ENCODE peak calls at places on chromosomes 4 and X, in six cellular contexts. H is HCT116, F is thyroid gland, G is heart left ventricle, N is ovary, A is left ventricle myocardium inferior. V is an unnamed sample.
A peak's percentile ranks its signal among the peaks of the same experiment; 100 is the strongest.

GRCh38 chr4:141645611-141646340 is 9.4 kb downstream of the IL15 start:
- DNase-seq in A (no peak), G (no peak), N (no peak), F (peak; percentile 5), H (no peak), V (no peak)

GRCh38 chr4:40622913-40623312 is 6.8 kb downstream of the RBM47 start:
- DNase-seq in G (no peak), F (no peak), A (no peak), H (no peak), N (no peak), V (no peak)

GRCh38 chrX:67604979-67605703 is 61.3 kb downstream of the AR start:
- DNase-seq in F (no peak), N (no peak), A (no peak), G (no peak), H (no peak), V (no peak)

GRCh38 chrX:139222511-139223200 is 307.9 kb upstream of the F9 start:
- DNase-seq in H (no peak), A (no peak), G (no peak), N (no peak), F (no peak), V (no peak)

GRCh38 chr4:40205259-40206198 is 8.7 kb downstream of the RHOH start:
- DNase-seq in N (no peak), A (no peak), F (no peak), H (no peak), G (no peak), V (no peak)

GRCh38 chrX:10365532-10366265 is 208.9 kb downstream of the CLCN4 start:
- DNase-seq in A (no peak), H (no peak), N (no peak), F (no peak), G (no peak), V (no peak)

GRCh38 chrX:154902408-154902807 is 16.3 kb downstream of the F8A1 start:
- DNase-seq in H (no peak), F (no peak), A (no peak), G (no peak), N (no peak), V (no peak)

GRCh38 chrX:129097668-129098067 is 425.6 kb downstream of the SMARCA1 start:
- DNase-seq in N (no peak), A (no peak), G (no peak), H (no peak), F (no peak), V (no peak)

GRCh38 chr4:10013722-10014121 is 7.6 kb downstream of the SLC2A9 start:
- DNase-seq in A (peak; percentile 47), G (no peak), H (peak; percentile 18), N (no peak), F (peak; percentile 36), V (no peak)

GRCh38 chrX:41482153-41482850 is 35.2 kb downstream of the NYX start:
- DNase-seq in N (no peak), F (no peak), G (no peak), A (no peak), H (no peak), V (no peak)

GRCh38 chr4:100340534-100341364 is 150.5 kb upstream of the DDIT4L start:
- DNase-seq in N (no peak), H (no peak), G (no peak), A (no peak), F (no peak), V (no peak)

GRCh38 chr4:37754410-37755185 is 68.4 kb upstream of the RELL1 start:
- DNase-seq in A (no peak), G (no peak), H (no peak), N (no peak), F (no peak), V (no peak)

GRCh38 chr4:159328766-159329165 is 225.9 kb downstream of the RAPGEF2 start:
- DNase-seq in H (no peak), F (no peak), G (no peak), A (no peak), N (no peak), V (no peak)

GRCh38 chrX:20267924-20268701 is 1.4 kb upstream of the RPS6KA3 start:
- DNase-seq in N (peak; percentile 71), A (peak; percentile 58), G (peak; percentile 49), F (peak; percentile 70), H (no peak), V (peak; percentile 59)

GRCh38 chr4:71050809-71051208 is 57.4 kb downstream of the DCK start:
- DNase-seq in N (no peak), H (no peak), A (no peak), G (no peak), F (no peak), V (no peak)

GRCh38 chr4:4763815-4764202 is 95.7 kb upstream of the MSX1 start:
- DNase-seq in N (no peak), A (no peak), G (no peak), F (no peak), H (peak; percentile 52), V (no peak)

GRCh38 chr4:634599-634985 is 9.2 kb downstream of the PDE6B start:
- DNase-seq in H (no peak), G (no peak), A (no peak), N (no peak), F (no peak), V (no peak)

GRCh38 chr4:174080361-174080760 is 203.1 kb downstream of the FBXO8 start:
- DNase-seq in G (no peak), F (no peak), N (no peak), H (no peak), A (no peak), V (no peak)

GRCh38 chr4:80614319-80614718 is 278.8 kb downstream of the CFAP299 start:
- DNase-seq in N (no peak), F (no peak), G (no peak), A (no peak), H (no peak), V (no peak)

GRCh38 chr4:137998666-137999429 is 243.3 kb downstream of the SLC7A11 start:
- DNase-seq in G (no peak), N (no peak), H (no peak), A (no peak), F (no peak), V (no peak)

GRCh38 chr4:3529363-3529762 is 2.9 kb downstream of the LRPAP1 start:
- DNase-seq in A (peak; percentile 53), H (no peak), N (peak; percentile 38), F (no peak), G (no peak), V (no peak)

GRCh38 chrX:63258144-63258543 is 93.0 kb downstream of the SPIN4 start:
- DNase-seq in G (no peak), N (no peak), H (no peak), F (no peak), A (no peak), V (no peak)

GRCh38 chrX:27675493-27675892 is 85.3 kb downstream of the DCAF8L2 start:
- DNase-seq in N (no peak), H (no peak), G (no peak), A (no peak), F (no peak), V (no peak)

GRCh38 chr4:37455301-37456062 is 210.9 kb downstream of the NWD2 start:
- DNase-seq in A (no peak), G (no peak), H (no peak), N (no peak), F (no peak), V (no peak)

GRCh38 chr4:69822198-69822597 is 37.7 kb downstream of the SULT1E1 start:
- DNase-seq in A (no peak), N (no peak), F (no peak), H (no peak), G (no peak), V (no peak)

DNA sequence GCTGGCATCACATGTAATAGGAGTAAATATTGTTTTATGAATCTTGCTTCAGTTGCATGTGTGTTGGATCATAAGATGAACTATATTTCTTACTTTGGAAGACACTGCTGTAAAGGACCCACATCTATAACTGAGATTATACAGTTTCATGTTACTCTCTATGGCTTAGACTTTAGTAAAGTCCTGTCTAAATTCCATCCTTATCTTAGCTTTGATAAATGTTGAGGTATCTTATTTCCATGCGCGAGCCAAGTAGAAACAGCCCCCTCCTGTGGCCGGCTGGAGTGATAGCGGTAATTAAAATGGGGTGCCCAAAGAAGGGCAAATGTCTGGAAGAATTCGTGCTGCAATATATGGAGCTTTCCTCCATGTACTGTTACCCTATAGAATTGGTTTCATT is 43.0 kb downstream of the CCDC158 start:
- DNase-seq in N (no peak), A (no peak), F (peak; percentile 21), H (peak; percentile 39), G (no peak), V (no peak)
- H3K36me3 ChIP-seq in N (no peaks in the 10 kb centered on the region), A (no peaks in the 10 kb centered on the region), F (no peaks in the 10 kb centered on the region), H (no peaks in the 10 kb centered on the region), G (no peaks in the 10 kb centered on the region), V (no peaks in the 10 kb centered on the region)

GRCh38 chr4:169439244-169439643 is 168.5 kb upstream of the SH3RF1 start:
- DNase-seq in N (no peak), G (no peak), A (no peak), H (no peak), F (no peak), V (no peak)

GRCh38 chr4:169438057-169438480 is 167.3 kb upstream of the SH3RF1 start:
- DNase-seq in A (no peak), G (no peak), H (no peak), F (no peak), N (no peak), V (no peak)

GRCh38 chr4:169440446-169440845 is 169.7 kb upstream of the SH3RF1 start:
- DNase-seq in G (no peak), H (no peak), A (no peak), N (no peak), F (peak; percentile 37), V (no peak)

GRCh38 chr4:169436734-169437133 is 166.0 kb upstream of the SH3RF1 start:
- DNase-seq in N (no peak), H (no peak), G (no peak), F (no peak), A (no peak), V (no peak)

DNA sequence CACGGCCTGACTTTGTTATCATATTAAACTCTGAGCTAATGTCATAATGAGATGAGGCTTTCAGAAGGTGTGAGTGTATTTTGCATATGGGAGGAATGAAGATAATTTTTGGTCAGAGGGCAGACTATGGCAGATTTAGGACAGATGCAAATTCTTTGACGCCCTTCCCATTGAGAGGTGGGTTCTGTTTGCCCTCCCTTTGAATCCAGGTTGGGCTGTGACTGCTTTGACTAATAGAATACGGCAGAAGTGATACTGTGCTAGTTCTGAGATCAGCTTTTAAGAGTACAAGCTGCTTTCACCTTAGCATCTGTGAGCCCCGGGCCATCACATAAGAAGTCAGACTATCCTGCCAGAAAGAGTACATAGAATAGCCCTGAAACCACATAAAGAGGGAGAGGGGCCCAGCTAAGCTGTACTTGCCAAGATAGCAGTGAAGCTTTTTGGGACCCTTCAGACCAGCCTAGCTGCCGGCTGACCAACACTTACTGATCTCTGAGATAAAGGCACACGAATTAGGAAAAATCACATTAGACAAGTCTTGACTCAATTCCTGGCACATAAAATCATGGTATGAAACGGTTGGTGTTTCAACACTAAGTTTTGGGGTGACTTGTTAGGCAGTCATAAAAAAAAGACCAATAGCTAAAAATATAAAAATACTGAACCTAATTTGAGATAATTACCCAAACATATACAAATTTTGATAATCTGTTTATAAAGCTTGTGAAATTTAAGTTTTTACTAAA is 166.7 kb upstream of the SH3RF1 start:
- DNase-seq in A (no peak), N (no peak), F (no peak), H (no peak), G (no peak), V (no peak)
- H3K4me3 ChIP-seq in A (no peak overlapping the region), N (no peak overlapping the region), F (no peak overlapping the region), H (no peak overlapping the region), G (no peak overlapping the region), V (no peak overlapping the region)

GRCh38 chr4:184766421-184766820 is 32.5 kb upstream of the CENPU start:
- DNase-seq in H (no peak), F (no peak), A (no peak), G (no peak), N (no peak), V (no peak)
- H3K36me3 ChIP-seq in H (no peaks in the 10 kb centered on the region), F (peaks cover 50% of the 10 kb centered on the region), A (peaks cover 100% of the 10 kb centered on the region), G (peaks cover 99% of the 10 kb centered on the region), N (no peaks in the 10 kb centered on the region), V (peaks cover 93% of the 10 kb centered on the region)

GRCh38 chr4:110087116-110087708 is 111.2 kb downstream of the ELOVL6 start:
- DNase-seq in G (no peak), A (no peak), H (peak; percentile 51), N (no peak), F (no peak), V (no peak)
- H3K4me3 ChIP-seq in G (no peak overlapping the region), A (no peak overlapping the region), H (no peak overlapping the region), N (no peak overlapping the region), F (no peak overlapping the region), V (no peak overlapping the region)

V was measured in right atrium auricular region.